ENCODE peak calls at places on chromosomes 7 and 10, in eight cellular contexts. T is pancreas; O is mesothelial cell of epicardium; Y is OCI-LY7; H is Caco-2; C is fibroblast of mammary gland; B is CD4-positive, alpha-beta T cell; D is thoracic aorta. W is an unnamed sample.

GRCh38 chr7:101678713-101679112 is 49.6 kb upstream of the MYL10 start:
- DNase-seq in T (no peak), O (no peak), Y (no peak), H (no peak), C (peak; percentile 78), B (no peak), D (no peak), W (no peak)

GRCh38 chr10:111968624-111969023 is 214.9 kb downstream of the GPAM start:
- DNase-seq in T (no peak), O (no peak), Y (no peak), H (no peak), C (peak; percentile 89), B (no peak), D (no peak), W (no peak)

GRCh38 chr10:7161484-7162283 is 249.2 kb downstream of the SFMBT2 start:
- DNase-seq in T (no peak), O (no peak), Y (no peak), H (no peak), C (peak; percentile 62), B (no peak), D (no peak), W (no peak)

GRCh38 chr10:132654708-132655661 is 117.4 kb downstream of the INPP5A start:
- DNase-seq in T (peak; percentile 66), O (peak; percentile 84), Y (peak; percentile 54), H (no peak), C (peak; percentile 54), B (peak; percentile 36), D (no peak), W (peak; percentile 87)

GRCh38 chr7:149821191-149822148 is 16.7 kb upstream of the ZNF862 start:
- DNase-seq in T (no peak), O (no peak), Y (no peak), H (peak; percentile 70), C (no peak), B (no peak), D (no peak), W (no peak)

GRCh38 chr7:74059681-74060588 is 23.7 kb upstream of the LIMK1 start:
- DNase-seq in T (peak; percentile 99), O (no peak), Y (no peak), H (no peak), C (no peak), B (no peak), D (no peak), W (no peak)

GRCh38 chr10:91410638-91411367 is 659 bp downstream of the HECTD2 start:
- DNase-seq in T (no peak), O (peak; percentile 41), Y (no peak), H (no peak), C (peak; percentile 64), B (no peak), D (no peak), W (no peak)

GRCh38 chr7:72037494-72037893 is 374.6 kb downstream of the CALN1 start:
- DNase-seq in T (no peak), O (no peak), Y (no peak), H (no peak), C (no peak), B (no peak), D (no peak), W (no peak)

GRCh38 chr7:1409555-1409954 is 49.7 kb downstream of the MICALL2 start:
- DNase-seq in T (no peak), O (no peak), Y (no peak), H (no peak), C (no peak), B (no peak), D (no peak), W (no peak)

GRCh38 chr7:25790261-25790660 is 361.7 kb upstream of the NFE2L3 start:
- DNase-seq in T (no peak), O (no peak), Y (no peak), H (no peak), C (no peak), B (no peak), D (no peak), W (no peak)

GRCh38 chr10:110353244-110354119 is 48.8 kb upstream of the SMNDC1 start:
- DNase-seq in T (no peak), O (no peak), Y (peak; percentile 14), H (no peak), C (peak; percentile 99), B (no peak), D (no peak), W (no peak)

GRCh38 chr7:12249706-12250105 is 38.6 kb downstream of the TMEM106B start:
- DNase-seq in T (no peak), O (no peak), Y (no peak), H (no peak), C (no peak), B (no peak), D (no peak), W (no peak)

GRCh38 chr7:28083159-28083997 is 97.2 kb downstream of the JAZF1 start:
- DNase-seq in T (no peak), O (no peak), Y (no peak), H (no peak), C (peak; percentile 82), B (no peak), D (peak; percentile 34), W (no peak)

GRCh38 chr10:1158066-1158465 is 101.9 kb downstream of the WDR37 start:
- DNase-seq in T (no peak), O (no peak), Y (no peak), H (no peak), C (no peak), B (no peak), D (no peak), W (no peak)

GRCh38 chr7:78134256-78134655 is 335.7 kb downstream of the PHTF2 start:
- DNase-seq in T (no peak), O (no peak), Y (peak; percentile 52), H (no peak), C (peak; percentile 86), B (no peak), D (no peak), W (no peak)

DNA sequence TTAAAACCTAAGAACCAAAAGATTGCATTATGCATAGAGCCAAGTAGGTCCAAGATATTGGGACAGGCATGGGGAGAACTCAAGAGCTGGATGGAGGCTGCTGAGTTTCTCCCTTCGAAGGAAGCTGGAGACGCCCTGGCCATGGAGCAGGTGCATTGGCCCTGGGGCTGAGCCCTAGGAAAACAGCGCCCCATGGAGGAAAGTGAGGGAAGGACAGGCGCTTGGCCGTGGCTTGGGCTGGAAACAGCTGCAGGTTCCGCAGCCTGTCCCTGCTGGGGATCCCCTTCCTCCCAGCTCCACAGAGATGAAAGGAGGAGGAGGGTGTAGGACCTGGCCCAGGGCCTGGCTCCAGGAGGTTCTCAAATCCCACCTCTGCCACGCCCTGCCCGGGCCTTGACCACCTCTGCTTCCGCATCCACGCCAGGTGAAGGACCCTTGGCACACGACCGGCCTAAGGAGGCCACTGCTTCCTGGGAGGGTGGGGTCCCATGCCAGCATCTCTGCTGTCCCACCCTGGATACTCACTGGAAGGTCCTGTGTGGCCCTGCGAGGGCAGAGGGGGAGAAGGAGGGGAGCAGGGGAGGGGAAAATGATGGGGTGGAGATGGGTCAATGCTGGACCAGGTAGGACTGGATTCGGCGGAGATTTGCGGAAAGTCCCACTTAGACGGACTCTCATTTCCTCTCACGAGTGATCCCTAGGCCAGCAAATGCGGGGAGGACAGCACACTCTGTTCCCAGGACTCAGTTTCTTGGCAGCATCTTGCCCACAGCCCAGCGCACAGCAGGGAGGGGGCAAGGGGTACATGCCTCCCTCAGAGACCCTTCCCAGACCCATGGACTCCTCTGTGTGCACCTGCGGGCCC is 258.6 kb upstream of the TCERG1L start:
- DNase-seq in T (no peak), O (no peak), Y (no peak), H (no peak), C (no peak), B (no peak), D (no peak), W (peak; percentile 30)
- TF ChIP-seq CTCF in T (no peak), O (peak; percentile 31), Y (peak; percentile 54), H (no peak), C (no peak), B (no peak), D (no peak), W (peak; percentile 41)

DNA sequence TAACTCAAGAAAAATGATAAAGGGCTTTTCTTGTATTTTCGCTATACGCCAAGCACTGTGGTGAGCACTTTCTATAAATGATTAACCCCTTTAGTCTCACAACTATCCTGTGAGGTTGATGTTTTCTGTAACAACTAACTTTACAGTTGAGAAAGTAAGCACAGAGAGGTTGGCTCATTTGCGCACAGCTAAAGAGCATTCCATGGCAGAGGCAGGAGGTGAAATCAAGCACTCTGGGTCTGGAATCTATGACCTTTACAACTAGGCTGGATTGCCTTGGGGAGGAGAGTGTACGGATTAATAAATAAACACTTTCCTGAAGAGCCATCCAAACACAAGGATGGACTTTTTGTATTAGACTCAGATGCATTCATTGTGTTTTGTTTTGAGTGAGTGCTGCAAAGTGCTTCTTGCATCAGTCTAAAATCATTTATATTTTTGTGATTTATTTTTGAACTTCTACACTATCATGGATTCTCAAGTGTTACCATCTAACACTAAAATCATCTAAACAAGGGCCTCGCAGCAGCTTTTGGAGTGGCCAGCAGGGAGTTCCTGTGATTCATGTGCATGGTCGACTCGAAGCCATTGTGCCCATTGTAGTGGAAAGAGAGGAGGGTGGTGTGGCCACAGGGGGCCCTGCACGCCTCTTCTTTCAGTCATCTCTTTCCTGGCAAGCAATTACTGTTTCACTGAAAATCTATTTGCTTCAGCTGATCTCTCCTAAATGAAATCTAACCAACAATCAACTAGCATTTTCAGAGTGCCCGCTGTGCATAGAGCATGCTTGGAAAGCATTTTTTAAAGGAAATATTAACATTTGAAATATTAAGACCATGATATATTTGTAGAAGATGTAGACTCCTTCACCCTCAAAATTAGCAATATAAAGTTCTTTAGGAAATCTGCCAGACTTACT is 633.4 kb upstream of the COBL start:
- DNase-seq in T (no peak), O (no peak), Y (no peak), H (no peak), C (no peak), B (no peak), D (no peak), W (peak; percentile 16)
- TF ChIP-seq CTCF in T (no peak), O (no peak), Y (no peak), H (no peak), C (no peak), B (no peak), D (no peak), W (no peak)

GRCh38 chr7:55004579-55004978 is 14.2 kb upstream of the EGFR start:
- DNase-seq in T (no peak), O (no peak), Y (no peak), H (no peak), C (no peak), B (no peak), D (no peak), W (no peak)
- TF ChIP-seq CTCF in T (no peak), O (no peak), Y (no peak), H (no peak), C (no peak), B (no peak), D (no peak), W (no peak)

GRCh38 chr7:104653870-104654401 is 325.5 kb downstream of the LHFPL3 start:
- DNase-seq in T (no peak), O (no peak), Y (no peak), H (no peak), C (no peak), B (no peak), D (no peak), W (no peak)

GRCh38 chr7:104652865-104653264 is 324.5 kb downstream of the LHFPL3 start:
- DNase-seq in T (no peak), O (no peak), Y (no peak), H (no peak), C (no peak), B (no peak), D (no peak), W (no peak)

GRCh38 chr7:104655592-104655991 is 327.2 kb downstream of the LHFPL3 start:
- DNase-seq in T (no peak), O (no peak), Y (no peak), H (no peak), C (no peak), B (no peak), D (no peak), W (no peak)

GRCh38 chr7:104652434-104652833 is 324.0 kb downstream of the LHFPL3 start:
- DNase-seq in T (no peak), O (no peak), Y (no peak), H (no peak), C (no peak), B (no peak), D (no peak), W (no peak)

GRCh38 chr7:104650991-104651680 is 322.7 kb downstream of the LHFPL3 start:
- DNase-seq in T (peak; percentile 18), O (no peak), Y (no peak), H (no peak), C (no peak), B (no peak), D (no peak), W (no peak)
- TF ChIP-seq CTCF in T (no peak), O (no peak), Y (no peak), H (no peak), C (no peak), B (no peak), D (no peak), W (no peak)